ENCODE peak calls at places on chromosomes 13 and 19, in six cellular contexts. T is right lobe of liver; S is upper lobe of right lung; C is CD4-positive, alpha-beta memory T cell; M is CD4-positive, CD25-positive, alpha-beta regulatory T cell; H is body of pancreas. U is an unnamed sample. For H3K4me1, the result is how much of the 10 kb centered on the place peaks cover.

GRCh38 chr13:70520275-70520674 is 412.0 kb upstream of the KLHL1 start:
- DNase-seq in T (no peak), S (no peak), C (no peak), M (no peak), H (no peak), U (no peak)

GRCh38 chr19:13953021-13953531 is 767 bp downstream of the DCAF15 start:
- DNase-seq in T (peak), S (no peak), C (no peak), M (no peak), H (no peak), U (no peak)

GRCh38 chr19:8567522-8568172 is 9.6 kb downstream of the MYO1F start:
- DNase-seq in T (peak), S (no peak), C (no peak), M (no peak), H (no peak), U (no peak)

GRCh38 chr13:67383358-67383757 is 153.2 kb upstream of the PCDH9 start:
- DNase-seq in T (no peak), S (no peak), C (no peak), M (no peak), H (peak), U (no peak)

GRCh38 chr19:49808762-49809154 is 4.3 kb downstream of the FUZ start:
- DNase-seq in T (peak), S (peak), C (peak), M (peak), H (peak), U (peak)

GRCh38 chr13:44967656-44968451 is 21.4 kb downstream of the NUFIP1 start:
- DNase-seq in T (no peak), S (no peak), C (no peak), M (no peak), H (no peak), U (no peak)

GRCh38 chr13:40406405-40407138 is 259.9 kb downstream of the FOXO1 start:
- DNase-seq in T (no peak), S (no peak), C (no peak), M (no peak), H (no peak), U (no peak)

GRCh38 chr19:35207391-35207871 is 21.1 kb downstream of the FAM187B start:
- DNase-seq in T (no peak), S (no peak), C (peak), M (peak), H (no peak), U (peak)

GRCh38 chr13:80040219-80040976 is 300.5 kb downstream of the SPRY2 start:
- DNase-seq in T (no peak), S (no peak), C (no peak), M (no peak), H (no peak), U (no peak)

GRCh38 chr13:19020988-19021387 is 160.6 kb downstream of the TUBA3C start:
- DNase-seq in T (no peak), S (no peak), C (no peak), M (no peak), H (no peak), U (no peak)

GRCh38 chr19:43519436-43520088 is 7.4 kb downstream of the ETHE1 start:
- DNase-seq in T (peak), S (peak), C (peak), M (peak), H (peak), U (peak)

GRCh38 chr19:17944301-17944700 is 11.5 kb downstream of the CCDC124 start:
- DNase-seq in T (no peak), S (no peak), C (no peak), M (no peak), H (no peak), U (no peak)

GRCh38 chr13:97851269-97851668 is 102.2 kb upstream of the IPO5 start:
- DNase-seq in T (no peak), S (no peak), C (no peak), M (no peak), H (no peak), U (no peak)

GRCh38 chr13:48221301-48222190 is 11.5 kb upstream of the ITM2B start:
- DNase-seq in T (no peak), S (no peak), C (peak), M (no peak), H (no peak), U (no peak)
- H3K4me1 ChIP-seq in T (under half), S (under half), C (half or more), M (half or more), H (under half), U (under half)

GRCh38 chr19:44810555-44811447 is 1.9 kb downstream of the BCAM start:
- DNase-seq in T (no peak), S (no peak), C (no peak), M (no peak), H (no peak), U (no peak)
- H3K4me3 ChIP-seq in T (no peak), S (peak), C (no peak), M (no peak), H (no peak), U (no peak)

GRCh38 chr13:109145631-109146030 is 516.2 kb downstream of the MYO16 start:
- DNase-seq in T (no peak), S (no peak), C (peak), M (no peak), H (peak), U (no peak)
- H3K27ac ChIP-seq in T (no peak), S (no peak), C (no peak), M (no peak), H (no peak), U (no peak)

GRCh38 chr13:46178143-46178542 is 3.8 kb downstream of the LCP1 start:
- DNase-seq in T (no peak), S (no peak), C (no peak), M (no peak), H (no peak), U (no peak)

GRCh38 chr13:46180393-46180792 is 1.6 kb downstream of the LCP1 start:
- DNase-seq in T (no peak), S (no peak), C (no peak), M (no peak), H (no peak), U (no peak)

GRCh38 chr13:46181799-46182490 is at the start of gene LCP1:
- DNase-seq in T (peak), S (no peak), C (peak), M (peak), H (no peak), U (peak)

GRCh38 chr13:46178821-46179220 is 3.2 kb downstream of the LCP1 start:
- DNase-seq in T (no peak), S (no peak), C (no peak), M (no peak), H (no peak), U (no peak)

GRCh38 chr13:46179576-46180368 is 2.2 kb downstream of the LCP1 start:
- DNase-seq in T (peak), S (peak), C (peak), M (peak), H (peak), U (peak)
- H3K4me1 ChIP-seq in T (under half), S (under half), C (half or more), M (half or more), H (under half), U (under half)

GRCh38 chr19:1854032-1854541 is 5.8 kb upstream of the REXO1 start:
- DNase-seq in T (no peak), S (no peak), C (no peak), M (no peak), H (no peak), U (no peak)

GRCh38 chr19:1853295-1854031 is 5.2 kb upstream of the REXO1 start:
- DNase-seq in T (peak), S (peak), C (peak), M (peak), H (peak), U (peak)

GRCh38 chr19:1855040-1855827 is 7.0 kb upstream of the REXO1 start:
- DNase-seq in T (peak), S (peak), C (peak), M (peak), H (peak), U (peak)

GRCh38 chr19:1855828-1856255 is 7.5 kb downstream of the KLF16 start:
- DNase-seq in T (peak), S (no peak), C (peak), M (no peak), H (no peak), U (no peak)

DNA sequence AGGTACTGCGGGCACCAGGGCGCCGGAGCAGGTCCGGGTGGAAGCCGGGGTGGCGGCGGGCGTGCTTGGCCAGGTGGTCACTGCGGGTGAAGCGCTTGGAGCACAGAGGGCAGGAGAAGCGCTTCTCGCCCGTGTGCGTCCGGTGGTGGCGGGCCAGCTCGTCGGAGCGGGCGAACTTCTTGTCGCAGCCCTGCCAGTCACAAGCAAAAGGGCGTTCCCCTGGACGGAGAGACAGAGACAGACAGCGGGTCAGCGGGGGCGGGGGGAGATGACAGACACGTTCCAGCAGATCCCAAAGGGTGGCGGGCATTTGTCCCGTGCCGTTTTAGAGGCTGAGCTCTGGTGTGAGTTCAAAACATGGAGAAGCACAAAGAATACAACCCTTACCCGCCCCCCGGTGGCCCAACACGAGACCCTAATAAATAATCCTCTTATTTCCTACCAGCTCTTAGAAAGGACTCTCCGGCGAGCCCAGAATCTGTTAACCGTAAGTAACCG is 6.3 kb upstream of the REXO1 start:
- DNase-seq in T (no peak), S (peak), C (no peak), M (no peak), H (no peak), U (no peak)
- H3K4me3 ChIP-seq in T (no peak), S (peak), C (no peak), M (no peak), H (no peak), U (peak)

U was measured in effector memory CD4-positive, alpha-beta T cell.